ENCODE peak calls at places on chromosomes 16 and 17, in eight cellular contexts. K, Z, J, T, R, V, N and L are unnamed samples.

GRCh38 chr17:43609613-43610385 is 51.9 kb downstream of the MEOX1 start:
- DNase-seq in J (no peak), V (no peak), N (no peak), R (peak), Z (no peak), K (no peak), T (no peak), L (no peak)

GRCh38 chr17:63549289-63549945 is 860 bp upstream of the DCAF7 start:
- DNase-seq in R (peak), J (peak), N (no peak), Z (no peak), T (no peak), V (no peak), K (no peak), L (no peak)

GRCh38 chr17:42142371-42142896 is 12.4 kb downstream of the RAB5C start:
- DNase-seq in R (no peak), T (no peak), Z (no peak), J (no peak), V (no peak), N (no peak), K (no peak), L (no peak)

GRCh38 chr17:58875261-58875660 is 119.6 kb downstream of the PPM1E start:
- DNase-seq in V (no peak), T (no peak), Z (no peak), K (no peak), R (no peak), J (no peak), N (no peak), L (no peak)

GRCh38 chr17:16486373-16487250 is 5.4 kb downstream of the LRRC75A start:
- DNase-seq in T (no peak), N (no peak), Z (peak), R (peak), K (peak), J (peak), V (peak), L (no peak)

GRCh38 chr16:86614699-86615098 is 36.4 kb downstream of the FOXL1 start:
- DNase-seq in N (no peak), R (no peak), V (no peak), Z (no peak), K (no peak), J (no peak), T (no peak), L (no peak)

GRCh38 chr17:43967251-43967875 is 13.6 kb upstream of the PYY start:
- DNase-seq in K (no peak), Z (no peak), R (no peak), V (no peak), N (no peak), J (no peak), T (no peak), L (no peak)

GRCh38 chr17:60390881-60391418 is 983 bp downstream of the USP32 start:
- DNase-seq in J (peak), Z (no peak), V (no peak), T (no peak), K (peak), N (no peak), R (no peak), L (peak)

GRCh38 chr16:9797306-9797705 is 384.9 kb downstream of the GRIN2A start:
- DNase-seq in R (no peak), Z (no peak), K (no peak), T (no peak), V (no peak), J (no peak), N (no peak), L (no peak)

GRCh38 chr17:964881-965280 is 14.7 kb downstream of the NXN start:
- DNase-seq in T (no peak), V (no peak), Z (no peak), R (no peak), N (no peak), K (peak), J (no peak), L (no peak)

GRCh38 chr16:85579199-85579598 is 33.9 kb upstream of the GSE1 start:
- DNase-seq in N (no peak), V (no peak), R (peak), Z (no peak), K (no peak), J (no peak), T (no peak), L (no peak)

GRCh38 chr17:5672815-5673430 is 88.6 kb upstream of the NLRP1 start:
- DNase-seq in R (no peak), K (no peak), Z (no peak), T (no peak), J (no peak), N (no peak), V (no peak), L (no peak)

GRCh38 chr17:73342057-73342522 is 30.3 kb upstream of the CDC42EP4 start:
- DNase-seq in Z (peak), J (peak), V (peak), K (peak), T (no peak), R (peak), N (no peak), L (no peak)

GRCh38 chr16:3696425-3697218 is 20.7 kb downstream of the TRAP1 start:
- DNase-seq in Z (no peak), T (no peak), R (no peak), J (peak), V (no peak), K (no peak), N (no peak), L (no peak)

GRCh38 chr17:12867726-12868125 is 78.4 kb downstream of the ARHGAP44 start:
- DNase-seq in V (no peak), J (no peak), N (no peak), T (no peak), K (no peak), R (no peak), Z (no peak), L (no peak)

GRCh38 chr17:52297230-52298010 is 138.9 kb upstream of the CA10 start:
- DNase-seq in J (no peak), K (peak), V (no peak), Z (no peak), R (peak), N (no peak), T (peak), L (no peak)

GRCh38 chr16:5045499-5046115 is 11.9 kb upstream of the NAGPA start:
- DNase-seq in V (no peak), N (no peak), Z (no peak), R (no peak), J (no peak), T (no peak), K (no peak), L (peak)

GRCh38 chr16:68276223-68276622 is 11.9 kb downstream of the SLC7A6 start:
- DNase-seq in V (no peak), T (no peak), K (no peak), R (no peak), Z (no peak), J (no peak), N (no peak), L (no peak)

GRCh38 chr16:81189100-81189664 is 49.3 kb upstream of the BCO1 start:
- DNase-seq in J (peak), R (no peak), N (no peak), Z (peak), V (peak), K (peak), T (no peak), L (no peak)

GRCh38 chr17:57586099-57586702 is 158.9 kb downstream of the CCDC182 start:
- DNase-seq in R (no peak), Z (no peak), T (no peak), K (peak), N (no peak), V (no peak), J (no peak), L (no peak)

GRCh38 chr16:11484691-11485258 is 101.9 kb downstream of the LITAF start:
- DNase-seq in V (no peak), R (no peak), Z (no peak), N (no peak), T (no peak), K (no peak), J (no peak), L (no peak)

GRCh38 chr17:60416368-60416925 is 5.8 kb upstream of the CHCT1 start:
- DNase-seq in V (no peak), Z (no peak), R (no peak), J (no peak), N (no peak), T (no peak), K (no peak), L (no peak)

GRCh38 chr16:27347930-27348685 is 34.3 kb downstream of the IL4R start:
- DNase-seq in V (no peak), K (peak), R (no peak), J (no peak), T (no peak), Z (no peak), N (no peak), L (no peak)

GRCh38 chr16:72819345-72819744 is 228.6 kb downstream of the ZFHX3 start:
- DNase-seq in K (no peak), Z (no peak), R (no peak), T (no peak), J (no peak), V (no peak), N (no peak), L (no peak)

GRCh38 chr17:82871056-82871775 is 31.4 kb upstream of the ZNF750 start:
- DNase-seq in R (peak), V (no peak), Z (no peak), K (no peak), J (no peak), T (no peak), N (peak), L (peak)

GRCh38 chr17:9356488-9356911 is 219.1 kb downstream of the STX8 start:
- DNase-seq in K (no peak), R (no peak), J (no peak), Z (no peak), N (no peak), T (no peak), V (peak), L (no peak)

GRCh38 chr16:58716468-58716867 is 17.6 kb downstream of the GOT2 start:
- DNase-seq in R (no peak), J (no peak), K (no peak), T (no peak), N (no peak), V (no peak), Z (no peak), L (no peak)

GRCh38 chr17:68011199-68011665 is 15.0 kb upstream of the C17orf58 start:
- DNase-seq in V (no peak), J (peak), R (peak), N (peak), Z (peak), K (peak), T (no peak), L (peak)

GRCh38 chr16:75943705-75944514 is 217.6 kb upstream of the CPHXL start:
- DNase-seq in N (no peak), Z (no peak), V (no peak), K (peak), T (no peak), J (no peak), R (no peak), L (no peak)

GRCh38 chr16:28863929-28864886 is 565 bp downstream of the SH2B1 start:
- DNase-seq in R (peak), Z (no peak), N (no peak), T (no peak), K (peak), J (no peak), V (peak), L (peak)

GRCh38 chr16:27767971-27768591 is 218.1 kb downstream of the KATNIP start:
- DNase-seq in T (no peak), V (no peak), J (no peak), Z (no peak), N (no peak), R (no peak), K (no peak), L (peak)

GRCh38 chr17:13426991-13427390 is 174.7 kb downstream of the HS3ST3A1 start:
- DNase-seq in V (no peak), R (no peak), Z (no peak), T (no peak), N (no peak), J (no peak), K (no peak), L (no peak)

GRCh38 chr16:4272114-4272954 is 489 bp downstream of the TFAP4 start:
- DNase-seq in J (peak), N (no peak), K (peak), R (peak), V (peak), Z (no peak), T (peak), L (peak)

GRCh38 chr17:78441271-78441986 is 63.0 kb downstream of the PGS1 start:
- DNase-seq in J (no peak), Z (no peak), V (no peak), R (no peak), K (no peak), T (no peak), N (no peak), L (no peak)

GRCh38 chr17:22703204-22703603 is 1010.9 kb downstream of the KCNJ18 start:
- DNase-seq in V (peak), T (no peak), N (no peak), R (no peak), Z (no peak), K (peak), J (no peak), L (no peak)

GRCh38 chr17:29572691-29573557 is 4.4 kb downstream of the TP53I13 start:
- DNase-seq in Z (peak), K (peak), T (no peak), N (peak), J (peak), V (peak), R (peak), L (peak)
- TF ChIP-seq POLR2AphosphoS5 in Z (no peak), K (no peak), T (no peak), N (no peak), J (no peak), V (no peak), R (no peak), L (peak)

GRCh38 chr17:36849871-36850348 is 87.4 kb upstream of the LHX1 start:
- DNase-seq in T (no peak), R (no peak), N (no peak), V (no peak), Z (no peak), K (no peak), J (no peak), L (no peak)
- TF ChIP-seq POLR2AphosphoS5 in T (no peak), R (no peak), N (no peak), V (no peak), Z (no peak), K (no peak), J (no peak), L (no peak)

DNA sequence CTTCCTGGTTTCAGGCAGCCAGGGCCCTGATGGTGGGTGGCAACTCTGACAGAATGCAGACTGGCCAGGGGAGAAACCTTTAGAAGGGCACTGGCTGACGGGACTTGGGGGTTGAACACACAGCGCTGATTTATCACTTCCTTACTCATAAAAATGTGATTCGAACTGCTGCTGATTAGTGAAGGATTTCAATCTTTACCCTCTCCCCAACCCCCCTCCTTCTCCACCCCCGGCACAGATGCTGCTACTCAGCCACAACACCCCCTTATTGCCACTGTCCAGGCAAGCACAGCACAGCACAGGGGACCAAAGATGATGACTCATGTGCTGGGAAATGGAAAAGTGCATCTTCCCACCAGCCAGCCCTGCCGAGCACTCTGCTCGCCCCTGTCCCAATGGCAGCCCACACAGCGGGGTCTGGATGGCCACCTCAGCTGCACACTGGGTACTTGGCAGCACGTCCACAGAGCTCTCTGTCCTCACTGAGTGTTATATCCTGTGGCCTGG is 70.1 kb downstream of the SMG6 start:
- DNase-seq in T (no peak), R (no peak), V (peak), Z (no peak), K (no peak), N (no peak), J (no peak), L (no peak)
- TF ChIP-seq POLR2AphosphoS5 in T (no peak), R (no peak), V (no peak), Z (no peak), K (no peak), N (no peak), J (no peak), L (peak)

GRCh38 chr17:3474212-3474611 is 1.6 kb upstream of the ASPA start:
- DNase-seq in V (no peak), Z (no peak), N (no peak), J (no peak), T (no peak), K (no peak), R (no peak), L (no peak)
- TF ChIP-seq POLR2AphosphoS5 in V (no peak), Z (no peak), N (no peak), J (no peak), T (no peak), K (no peak), R (no peak), L (no peak)

GRCh38 chr16:56647641-56648431 is 3.9 kb upstream of the MT1B start:
- DNase-seq in R (peak), J (no peak), V (no peak), T (no peak), N (no peak), Z (no peak), K (no peak), L (peak)
- TF ChIP-seq POLR2AphosphoS5 in R (no peak), J (no peak), V (no peak), T (no peak), N (no peak), Z (no peak), K (no peak), L (no peak)

GRCh38 chr16:48385272-48385953 is at the start of gene SIAH1:
- DNase-seq in R (peak), N (peak), V (peak), K (peak), J (peak), T (peak), Z (peak), L (peak)
- TF ChIP-seq POLR2AphosphoS5 in R (peak), N (peak), V (no peak), K (peak), J (no peak), T (peak), Z (peak), L (peak)